ENCODE peak calls at places on chromosomes 11 and 22, in eight cellular contexts. Q is Calu3, H is MG63, T is endothelial cell, B is NB4, N is NCI-H1930, C is cardiac muscle cell, Z is LoVo. G is an unnamed sample.

GRCh38 chr11:19674420-19674819 is 38.2 kb upstream of the NAV2 start:
- DNase-seq in Q (no peak), H (no peak), T (no peak), B (no peak), N (no peak), C (peak; percentile 80), Z (no peak), G (no peak)

GRCh38 chr22:21754523-21755128 is 19.0 kb upstream of the YPEL1 start:
- DNase-seq in Q (no peak), H (no peak), T (no peak), B (peak; percentile 95), N (no peak), C (no peak), Z (no peak), G (no peak)

GRCh38 chr11:84496122-84496521 is 1131.0 kb downstream of the DLG2 start:
- DNase-seq in Q (no peak), H (no peak), T (no peak), B (no peak), N (no peak), C (no peak), Z (no peak), G (no peak)

GRCh38 chr11:128968916-128969315 is 26.2 kb upstream of the TP53AIP1 start:
- DNase-seq in Q (no peak), H (no peak), T (no peak), B (no peak), N (no peak), C (no peak), Z (no peak), G (no peak)

GRCh38 chr22:34847072-34847471 is 218.9 kb upstream of the ISX start:
- DNase-seq in Q (no peak), H (no peak), T (no peak), B (no peak), N (no peak), C (no peak), Z (no peak), G (no peak)

GRCh38 chr22:28252539-28252938 is 333.5 kb upstream of the PITPNB start:
- DNase-seq in Q (no peak), H (no peak), T (no peak), B (no peak), N (no peak), C (no peak), Z (no peak), G (no peak)

GRCh38 chr11:115919341-115920086 is 415.3 kb upstream of the CADM1 start:
- DNase-seq in Q (no peak), H (peak; percentile 17), T (no peak), B (peak; percentile 14), N (no peak), C (no peak), Z (no peak), G (no peak)

GRCh38 chr11:93849751-93850584 is 450 bp downstream of the VSTM5 start:
- DNase-seq in Q (peak; percentile 22), H (no peak), T (peak; percentile 41), B (peak; percentile 21), N (peak; percentile 26), C (peak; percentile 38), Z (peak; percentile 35), G (no peak)

GRCh38 chr11:1402355-1402754 is 12.6 kb downstream of the BRSK2 start:
- DNase-seq in Q (no peak), H (no peak), T (no peak), B (no peak), N (no peak), C (no peak), Z (no peak), G (peak; percentile 32)

GRCh38 chr11:75000975-75001354 is 12.2 kb downstream of the NEU3 start:
- DNase-seq in Q (no peak), H (no peak), T (no peak), B (no peak), N (no peak), C (no peak), Z (no peak), G (no peak)

G was measured in CD4-positive, alpha-beta memory T cell.